ENCODE peak calls at places on chromosomes 13 and 19, in seven cellular contexts. F is endothelial cell of umbilical vein; S is dorsolateral prefrontal cortex; E is CD8-positive, alpha-beta memory T cell; K is heart right ventricle; N is CD8-positive, alpha-beta T cell; C is testis. R is an unnamed sample.

GRCh38 chr13:52862358-52863206 is 14.1 kb upstream of the PCDH8 start:
- DNase-seq in S (no peak), F (peak; percentile 15), K (no peak), C (peak; percentile 64), N (no peak), E (no peak), R (peak; percentile 8)

GRCh38 chr13:113837554-113838355 is 26.1 kb downstream of the GAS6 start:
- DNase-seq in N (no peak), K (peak; percentile 93), F (peak; percentile 92), S (peak; percentile 92), C (peak; percentile 92), E (no peak), R (peak; percentile 52)

GRCh38 chr13:49503951-49504350 is 8.2 kb downstream of the PHF11 start:
- DNase-seq in N (no peak), S (no peak), K (no peak), C (no peak), F (no peak), E (no peak), R (no peak)

GRCh38 chr19:35295792-35296462 is 4.0 kb downstream of the MAG start:
- DNase-seq in N (peak; percentile 26), E (no peak), F (no peak), C (no peak), K (no peak), S (no peak), R (no peak)

GRCh38 chr19:16836115-16836905 is 7.1 kb downstream of the SIN3B start:
- DNase-seq in C (peak; percentile 81), S (no peak), F (no peak), E (no peak), N (no peak), K (no peak), R (no peak)

GRCh38 chr13:58434943-58435342 is 803.4 kb downstream of the PCDH17 start:
- DNase-seq in N (no peak), K (no peak), S (no peak), C (no peak), E (no peak), F (no peak), R (no peak)

GRCh38 chr19:29871143-29871542 is 59.4 kb downstream of the CCNE1 start:
- DNase-seq in E (no peak), N (no peak), F (no peak), S (no peak), K (no peak), C (no peak), R (no peak)

GRCh38 chr19:44315883-44316282 is 11.1 kb upstream of the ZNF235 start:
- DNase-seq in C (no peak), E (no peak), F (peak; percentile 13), S (no peak), K (no peak), N (no peak), R (no peak)

GRCh38 chr13:70183041-70183440 is 74.8 kb upstream of the KLHL1 start:
- DNase-seq in C (no peak), K (no peak), E (no peak), S (no peak), N (no peak), F (no peak), R (no peak)

GRCh38 chr19:6212403-6213265 is 67.1 kb downstream of the MLLT1 start:
- DNase-seq in C (no peak), S (no peak), N (no peak), F (no peak), E (no peak), K (no peak), R (no peak)

GRCh38 chr19:43798546-43799409 is 3.5 kb downstream of the LYPD5 start:
- DNase-seq in C (no peak), K (no peak), E (peak; percentile 43), F (no peak), N (peak; percentile 48), S (peak; percentile 75), R (peak; percentile 34)

GRCh38 chr13:97030705-97031452 is 36.6 kb upstream of the OXGR1 start:
- DNase-seq in N (no peak), F (peak; percentile 76), C (peak; percentile 20), K (no peak), E (no peak), S (no peak), R (peak; percentile 83)

GRCh38 chr13:48448963-48449614 is 36.2 kb upstream of the LPAR6 start:
- DNase-seq in S (no peak), N (no peak), F (no peak), E (no peak), K (no peak), C (no peak), R (no peak)

GRCh38 chr13:94559201-94559795 is 36.7 kb downstream of the TGDS start:
- DNase-seq in F (no peak), E (no peak), S (no peak), C (no peak), K (no peak), N (no peak), R (no peak)

GRCh38 chr13:112055032-112055416 is 11.9 kb upstream of the SOX1 start:
- DNase-seq in C (no peak), N (no peak), K (no peak), S (no peak), E (no peak), F (no peak), R (no peak)

GRCh38 chr13:98804336-98804855 is 51.9 kb upstream of the SLC15A1 start:
- DNase-seq in N (no peak), C (no peak), F (no peak), S (no peak), K (no peak), E (no peak), R (no peak)

GRCh38 chr13:100213576-100213975 is 124.7 kb downstream of the PCCA start:
- DNase-seq in C (no peak), N (no peak), K (no peak), F (no peak), E (no peak), S (no peak), R (no peak)

GRCh38 chr13:45219938-45220375 is 19.1 kb upstream of the KCTD4 start:
- DNase-seq in F (peak; percentile 86), C (no peak), K (no peak), N (no peak), S (no peak), E (no peak), R (peak; percentile 46)

GRCh38 chr13:45220403-45220802 is 19.6 kb upstream of the KCTD4 start:
- DNase-seq in E (no peak), K (no peak), C (no peak), S (no peak), N (no peak), F (no peak), R (no peak)

GRCh38 chr13:45216193-45216592 is 15.3 kb upstream of the KCTD4 start:
- DNase-seq in E (no peak), K (no peak), C (no peak), N (no peak), S (no peak), F (no peak), R (no peak)

GRCh38 chr13:45218689-45219088 is 17.8 kb upstream of the KCTD4 start:
- DNase-seq in N (no peak), F (peak; percentile 14), S (no peak), E (no peak), C (no peak), K (no peak), R (no peak)

DNA sequence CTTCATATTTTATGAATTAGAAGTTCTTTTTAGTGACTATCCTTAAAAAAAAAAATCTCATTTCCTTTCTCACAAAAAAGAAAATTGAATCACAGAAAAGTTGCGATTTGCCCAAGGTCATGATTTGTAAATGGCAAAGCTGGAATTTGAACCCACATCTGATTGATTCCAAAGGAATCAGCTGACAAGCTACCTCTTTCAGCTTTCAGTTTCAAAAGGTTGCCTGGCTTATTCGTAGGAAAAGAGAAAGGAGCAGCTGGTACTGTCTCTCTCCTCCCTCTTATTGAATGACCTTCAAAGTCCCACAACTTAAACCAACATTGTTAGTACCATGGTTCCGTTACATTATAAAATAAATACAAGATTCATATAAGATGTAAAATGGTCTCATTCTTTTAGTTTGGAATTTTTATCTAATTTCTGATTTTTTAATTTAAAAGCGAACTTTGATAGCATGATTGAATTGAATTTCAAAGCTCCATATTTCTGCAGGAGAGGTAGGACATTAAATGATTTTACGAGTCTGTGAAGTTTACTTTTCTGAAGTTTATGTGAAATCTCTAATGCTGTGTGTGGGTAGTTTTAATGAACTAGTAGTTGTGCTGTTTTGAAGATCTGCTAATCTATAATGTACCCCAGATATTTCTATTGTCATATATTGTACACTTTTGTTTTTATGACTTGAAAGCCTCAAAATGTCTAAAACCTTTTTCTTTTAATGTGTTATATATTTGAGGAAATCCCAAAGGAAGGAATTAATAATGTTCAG is 18.5 kb upstream of the KCTD4 start:
- DNase-seq in K (no peak), F (peak; percentile 29), S (no peak), C (no peak), N (no peak), E (no peak), R (no peak)
- H3K27ac ChIP-seq in K (no peak overlapping the region), F (peak overlapping the region; percentile 28), S (no peak overlapping the region), C (no peak overlapping the region), N (no peak overlapping the region), E (no peak overlapping the region), R (no peak overlapping the region)

GRCh38 chr13:25380741-25381324 is 9.1 kb downstream of the ATP8A2 start:
- DNase-seq in S (no peak), N (no peak), C (no peak), K (no peak), E (no peak), F (no peak), R (no peak)
- H3K27me3 ChIP-seq in S (no peaks in the 10 kb centered on the region), N (peaks cover 2% of the 10 kb centered on the region), C (no peaks in the 10 kb centered on the region), K (peaks cover 48% of the 10 kb centered on the region), E (no peaks in the 10 kb centered on the region), F (peaks cover 22% of the 10 kb centered on the region), R (no peaks in the 10 kb centered on the region)

GRCh38 chr19:17997969-17998826 is 9.8 kb upstream of the ARRDC2 start:
- DNase-seq in S (no peak), F (no peak), C (no peak), E (no peak), N (no peak), K (no peak), R (no peak)
- H3K4me3 ChIP-seq in S (no peak overlapping the region), F (no peak overlapping the region), C (no peak overlapping the region), E (no peak overlapping the region), N (no peak overlapping the region), K (no peak overlapping the region), R (no peak overlapping the region)

DNA sequence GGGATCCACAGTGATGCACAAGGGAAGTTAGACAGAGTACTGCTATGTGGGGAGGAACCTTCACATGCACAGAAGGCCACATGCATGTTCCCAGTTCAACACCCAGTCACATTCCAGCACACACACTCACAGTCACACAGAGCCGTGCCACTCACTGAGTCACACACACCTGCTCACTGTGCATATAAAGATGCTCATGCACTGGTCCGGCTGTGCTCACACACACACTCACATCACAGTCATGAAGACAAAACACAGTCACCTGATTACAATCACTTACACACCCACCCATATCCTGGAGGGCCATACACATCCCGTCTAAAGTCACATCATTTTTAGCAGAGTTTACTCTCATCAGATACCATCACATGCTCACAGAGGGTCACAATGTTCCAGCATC is 478 bp downstream of the CLC start:
- DNase-seq in E (no peak), F (no peak), C (no peak), N (no peak), S (no peak), K (no peak), R (no peak)
- H3K27ac ChIP-seq in E (no peak overlapping the region), F (no peak overlapping the region), C (no peak overlapping the region), N (no peak overlapping the region), S (no peak overlapping the region), K (no peak overlapping the region), R (no peak overlapping the region)

DNA sequence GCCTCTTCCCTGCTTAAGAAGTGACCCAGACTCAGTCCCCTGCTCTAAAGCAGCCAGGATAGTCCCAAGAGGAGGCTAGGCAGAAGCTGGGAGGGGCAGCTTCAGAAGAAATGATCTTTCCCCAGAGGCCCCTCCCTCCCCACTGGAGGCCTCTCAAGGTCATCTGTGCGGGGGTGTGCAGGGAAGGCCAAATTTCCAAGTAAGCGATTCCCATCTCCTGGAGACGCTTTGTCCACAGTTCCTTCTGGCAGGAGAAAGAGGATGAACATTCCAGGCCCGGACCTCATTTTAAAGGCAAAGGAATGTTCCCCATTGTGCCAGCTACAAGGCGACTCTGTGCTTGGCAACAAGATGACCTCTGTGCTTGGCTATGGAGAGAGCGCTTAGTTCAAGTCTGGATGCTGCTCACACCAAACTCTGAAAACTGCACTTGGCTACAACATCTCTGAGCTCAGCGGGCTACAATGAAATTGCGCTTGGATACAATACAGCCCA is 23.5 kb downstream of the COL5A3 start:
- DNase-seq in F (no peak), C (peak; percentile 82), E (no peak), K (peak; percentile 54), N (no peak), S (peak; percentile 42), R (no peak)
- H3K27me3 ChIP-seq in F (no peaks in the 10 kb centered on the region), C (no peaks in the 10 kb centered on the region), E (no peaks in the 10 kb centered on the region), K (no peaks in the 10 kb centered on the region), N (no peaks in the 10 kb centered on the region), S (no peaks in the 10 kb centered on the region), R (no peaks in the 10 kb centered on the region)

R was measured in cardiac muscle cell.